ENCODE peak calls at places on chromosomes 3 and 15, in four cellular contexts. O is GM12878, K is K562, G is HL-60. W is an unnamed sample.

GRCh38 chr3:13451301-13451673 is 28.8 kb upstream of the HDAC11 start:
- DNase-seq in K (no peak), G (no peak), O (no peak), W (no peak)

GRCh38 chr15:31136016-31136415 is 34.5 kb upstream of the TRPM1 start:
- DNase-seq in K (peak), G (no peak), O (no peak), W (no peak)

GRCh38 chr15:89114974-89115373 is 26.7 kb downstream of the ABHD2 start:
- DNase-seq in G (no peak), K (no peak), O (no peak), W (no peak)

GRCh38 chr3:39150803-39151631 is 2.4 kb downstream of the CSRNP1 start:
- DNase-seq in O (no peak), K (peak), G (peak), W (no peak)

GRCh38 chr3:8987673-8988655 is 24.7 kb upstream of the RAD18 start:
- DNase-seq in G (peak), K (peak), O (no peak), W (peak)

GRCh38 chr3:27590437-27591320 is 106.5 kb upstream of the SLC4A7 start:
- DNase-seq in O (no peak), G (peak), K (no peak), W (no peak)

GRCh38 chr15:62850791-62851291 is 191.7 kb upstream of the TPM1 start:
- DNase-seq in G (no peak), K (no peak), O (no peak), W (no peak)

GRCh38 chr3:50583897-50584296 is 14.6 kb downstream of the HEMK1 start:
- DNase-seq in O (no peak), K (no peak), G (no peak), W (no peak)

GRCh38 chr15:28101201-28101600 is 2.1 kb upstream of the OCA2 start:
- DNase-seq in K (no peak), O (no peak), G (no peak), W (no peak)

GRCh38 chr3:84039091-84039490 is 919.7 kb upstream of the CADM2 start:
- DNase-seq in G (no peak), O (no peak), K (no peak), W (no peak)

GRCh38 chr3:127196002-127196401 is 3.1 kb downstream of the PRR23E start:
- DNase-seq in O (no peak), G (no peak), K (no peak), W (no peak)

GRCh38 chr3:103976931-103977339 is 1389.8 kb upstream of the ALCAM start:
- DNase-seq in O (no peak), K (no peak), G (no peak), W (no peak)

GRCh38 chr15:69056365-69056764 is 41.9 kb downstream of the NOX5 start:
- DNase-seq in O (no peak), K (no peak), G (no peak), W (no peak)

GRCh38 chr3:134239538-134239937 is 11.1 kb downstream of the RYK start:
- DNase-seq in O (no peak), K (no peak), G (no peak), W (no peak)

GRCh38 chr3:157089455-157090221 is 70.3 kb downstream of the CCNL1 start:
- DNase-seq in G (peak), K (peak), O (peak), W (no peak)

GRCh38 chr3:87145553-87145952 is 81.6 kb upstream of the CHMP2B start:
- DNase-seq in G (peak), O (no peak), K (no peak), W (peak)

GRCh38 chr3:169199283-169199682 is 464.2 kb downstream of the MECOM start:
- DNase-seq in K (no peak), O (no peak), G (no peak), W (no peak)

GRCh38 chr3:163622384-163622783 is 1455.9 kb downstream of the SI start:
- DNase-seq in O (no peak), K (peak), G (no peak), W (no peak)

GRCh38 chr3:23859012-23859743 is 53.4 kb downstream of the UBE2E1 start:
- DNase-seq in O (no peak), K (no peak), G (no peak), W (no peak)

GRCh38 chr3:37858742-37859141 is 2.9 kb upstream of the CTDSPL start:
- DNase-seq in K (no peak), G (no peak), O (no peak), W (no peak)

GRCh38 chr3:37855363-37855970 is 6.2 kb upstream of the CTDSPL start:
- DNase-seq in O (peak), G (peak), K (peak), W (peak)

GRCh38 chr3:37853691-37854413 is 7.8 kb upstream of the CTDSPL start:
- DNase-seq in O (no peak), K (no peak), G (no peak), W (no peak)

GRCh38 chr3:37859354-37859753 is 2.3 kb upstream of the CTDSPL start:
- DNase-seq in K (no peak), O (no peak), G (no peak), W (no peak)

GRCh38 chr3:37856381-37856780 is 5.3 kb upstream of the CTDSPL start:
- DNase-seq in O (no peak), G (no peak), K (no peak), W (no peak)
- TF ChIP-seq POLR2AphosphoS5 in O (no peak), G (no peak), K (no peak), W (no peak)

GRCh38 chr3:36881735-36882134 is 63.1 kb downstream of the TRANK1 start:
- DNase-seq in G (no peak), K (no peak), O (no peak), W (no peak)
- TF ChIP-seq SPI1 in G (no peak), K (no peak), O (no peak), W (no peak)

GRCh38 chr15:32998979-32999677 is 195.4 kb downstream of the FMN1 start:
- DNase-seq in G (no peak), K (no peak), O (no peak), W (no peak)
- TF ChIP-seq POLR2AphosphoS5 in G (no peak), K (no peak), O (no peak), W (no peak)

DNA sequence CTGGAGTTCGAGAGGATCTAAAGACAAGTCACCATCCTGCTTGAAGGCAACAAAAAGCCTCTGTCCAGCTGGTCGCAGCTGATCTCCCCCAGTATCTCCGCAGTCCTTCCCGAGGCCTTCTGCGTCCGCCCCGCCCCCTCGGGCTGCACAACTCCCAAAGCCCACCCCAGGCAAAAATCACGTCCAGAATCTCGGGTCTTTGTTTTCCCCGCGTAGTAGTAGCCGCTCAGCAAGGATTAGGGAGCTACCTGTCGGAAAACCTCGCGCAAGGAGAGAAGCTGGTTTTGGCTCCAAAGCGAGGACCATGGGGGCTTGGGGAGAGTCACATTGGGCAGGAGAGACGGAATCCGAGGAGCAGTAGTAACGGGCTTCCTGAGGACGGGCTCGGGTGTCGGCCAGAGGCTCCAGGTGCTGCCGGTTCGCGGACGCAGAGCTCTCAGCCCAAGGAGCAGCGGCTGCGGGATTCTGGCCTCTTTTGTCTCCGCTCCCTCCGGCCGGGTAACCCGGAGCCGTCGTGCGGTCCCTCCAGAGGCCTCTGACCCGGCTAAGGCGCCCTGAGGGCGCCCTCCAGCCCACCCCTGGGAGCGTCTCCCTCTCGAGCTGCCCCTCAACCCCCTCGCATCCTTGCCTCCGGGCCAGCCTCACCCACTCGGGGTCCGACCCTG is 401 bp downstream of the ZSCAN29 start:
- DNase-seq in K (peak), G (no peak), O (no peak), W (peak)
- TF ChIP-seq SPI1 in K (no peak), G (no peak), O (no peak), W (no peak)

GRCh38 chr3:143594217-143594616 is 254.1 kb downstream of the SLC9A9 start:
- DNase-seq in K (no peak), G (no peak), O (no peak), W (no peak)
- TF ChIP-seq POLR2AphosphoS5 in K (no peak), G (no peak), O (no peak), W (no peak)

GRCh38 chr3:38039899-38040261 is 872 bp downstream of the DLEC1 start:
- DNase-seq in G (peak), K (peak), O (peak), W (no peak)
- TF ChIP-seq SPI1 in G (peak), K (no peak), O (no peak), W (peak)

GRCh38 chr15:60843482-60843881 is 364.5 kb upstream of the ICE2 start:
- DNase-seq in G (no peak), O (no peak), K (no peak), W (no peak)

GRCh38 chr15:60838206-60838605 is 359.3 kb upstream of the ICE2 start:
- DNase-seq in G (no peak), K (no peak), O (no peak), W (no peak)

GRCh38 chr15:60842694-60843093 is 363.8 kb upstream of the ICE2 start:
- DNase-seq in G (no peak), K (no peak), O (no peak), W (no peak)

GRCh38 chr15:60840306-60840702 is 361.4 kb upstream of the ICE2 start:
- DNase-seq in G (no peak), O (no peak), K (no peak), W (no peak)

DNA sequence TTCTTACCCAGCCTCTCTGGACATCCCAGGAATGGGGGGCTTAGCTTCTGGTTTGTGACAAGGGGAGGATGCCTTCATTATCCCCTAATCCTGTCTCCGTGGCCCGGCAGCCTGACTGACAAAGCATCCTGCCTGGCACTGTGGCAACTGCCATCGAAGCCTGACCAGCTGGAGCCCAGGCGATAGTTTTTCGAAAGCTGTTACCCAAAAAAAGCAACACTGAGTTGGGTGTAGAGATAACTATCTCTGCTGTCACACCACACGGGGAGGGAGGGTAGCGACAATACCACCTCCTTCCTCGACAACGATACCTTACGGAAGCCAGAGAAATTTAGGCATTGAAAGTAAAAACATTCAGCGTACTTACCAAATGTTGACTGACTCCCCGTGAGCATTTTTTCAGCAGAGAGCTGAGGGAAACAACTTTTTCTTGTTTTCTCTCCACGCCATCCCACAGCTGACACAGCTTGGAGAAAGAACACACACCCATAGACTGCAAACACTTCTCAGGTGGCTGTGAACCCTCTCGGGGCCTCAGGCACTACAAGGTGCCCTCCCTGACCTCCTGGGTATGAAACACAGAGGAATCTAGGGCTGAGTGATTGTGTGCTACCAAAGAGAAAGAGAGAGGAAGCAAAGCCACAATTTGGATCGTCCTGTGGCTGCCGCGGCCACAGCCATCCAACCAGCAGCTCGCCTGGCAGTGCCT is 361.9 kb upstream of the ICE2 start:
- DNase-seq in O (no peak), G (no peak), K (no peak), W (no peak)
- TF ChIP-seq POLR2AphosphoS5 in O (no peak), G (no peak), K (no peak), W (no peak)

GRCh38 chr3:10772230-10773161 is 43.5 kb upstream of the SLC6A11 start:
- DNase-seq in K (peak), G (peak), O (no peak), W (no peak)

GRCh38 chr3:10770981-10771380 is 45.0 kb upstream of the SLC6A11 start:
- DNase-seq in K (no peak), G (no peak), O (no peak), W (no peak)

GRCh38 chr3:10771486-10772225 is 44.4 kb upstream of the SLC6A11 start:
- DNase-seq in G (no peak), O (no peak), K (no peak), W (no peak)

GRCh38 chr3:10768995-10769394 is 47.0 kb upstream of the SLC6A11 start:
- DNase-seq in G (no peak), O (no peak), K (no peak), W (no peak)

GRCh38 chr3:10770547-10770946 is 45.5 kb upstream of the SLC6A11 start:
- DNase-seq in O (no peak), G (no peak), K (no peak), W (no peak)
- TF ChIP-seq SPI1 in O (no peak), G (no peak), K (no peak), W (no peak)

DNA sequence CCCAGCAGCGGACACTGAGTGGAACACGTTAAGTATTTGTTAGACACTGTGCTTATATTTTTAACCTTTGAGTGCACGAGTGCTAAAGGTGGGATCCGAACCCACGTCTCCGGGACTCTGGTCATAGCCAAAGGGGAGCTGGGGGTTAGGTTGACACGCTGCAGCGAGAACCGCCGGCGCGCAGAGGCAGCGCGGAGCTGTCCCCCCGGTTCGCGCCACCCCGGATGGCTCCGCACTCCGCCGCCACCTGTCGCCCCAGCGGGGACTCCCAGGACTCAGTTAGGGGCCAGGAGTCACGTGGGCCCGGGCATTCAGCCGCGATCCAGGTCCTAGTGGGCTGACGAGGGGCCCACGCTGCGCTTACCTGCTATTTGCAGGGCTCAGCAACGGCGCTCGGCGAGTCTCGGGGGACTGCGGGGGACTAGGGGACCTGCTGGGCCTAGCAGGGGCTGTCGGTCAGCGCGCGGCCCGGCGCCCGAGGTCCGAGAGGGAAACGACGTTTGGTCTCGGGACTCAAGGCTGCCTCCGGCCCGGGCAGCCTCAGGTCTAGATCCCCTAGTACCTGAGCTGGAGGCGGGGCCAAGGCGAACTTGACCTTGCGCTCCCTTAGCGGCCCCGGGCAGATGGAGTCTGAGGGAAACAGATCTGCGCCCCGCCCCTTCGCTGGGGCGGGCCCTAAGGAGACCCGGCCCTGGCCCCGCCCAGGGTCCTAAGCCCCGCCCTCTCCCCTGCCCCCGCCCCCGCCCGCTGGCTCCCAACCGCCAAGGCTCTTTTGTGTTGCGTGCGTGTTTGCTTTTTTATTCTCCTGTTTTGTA is at the start of gene NMNAT3:
- DNase-seq in G (peak), K (peak), O (no peak), W (peak)
- TF ChIP-seq POLR2AphosphoS5 in G (no peak), K (no peak), O (no peak), W (no peak)

W was measured in GM12891.